ENCODE peak calls at places on chromosome 3, in eight cellular contexts. One of them, this sample, is unnamed. For H3K9me3, the result is how much of the 10 kb centered on the place peaks cover.

GRCh38 chr3:50267280-50267913 is 1.6 kb upstream of the SEMA3B start:
- DNase-seq in CD4-positive, alpha-beta memory T cell: peak
- DNase-seq in GM23248: peak
- DNase-seq in esophagus squamous epithelium: no peak
- DNase-seq in AG04450: no peak
- DNase-seq in stomach: peak
- DNase-seq in SJSA1: no peak
- DNase-seq in mesenchymal stem cell: no peak
- DNase-seq in this sample: no peak

GRCh38 chr3:111691293-111691909 is 96.3 kb upstream of the ZBED2 start:
- DNase-seq in CD4-positive, alpha-beta memory T cell: no peak
- DNase-seq in GM23248: peak
- DNase-seq in esophagus squamous epithelium: no peak
- DNase-seq in AG04450: no peak
- DNase-seq in stomach: no peak
- DNase-seq in SJSA1: no peak
- DNase-seq in mesenchymal stem cell: peak
- DNase-seq in this sample: no peak

GRCh38 chr3:98259707-98260106 is 4.3 kb upstream of the OR5H6 start:
- DNase-seq in CD4-positive, alpha-beta memory T cell: no peak
- DNase-seq in GM23248: no peak
- DNase-seq in esophagus squamous epithelium: no peak
- DNase-seq in AG04450: no peak
- DNase-seq in stomach: no peak
- DNase-seq in SJSA1: no peak
- DNase-seq in mesenchymal stem cell: no peak
- DNase-seq in this sample: no peak

GRCh38 chr3:182081096-182081495 is 369.4 kb downstream of the SOX2 start:
- DNase-seq in CD4-positive, alpha-beta memory T cell: no peak
- DNase-seq in GM23248: no peak
- DNase-seq in esophagus squamous epithelium: no peak
- DNase-seq in AG04450: no peak
- DNase-seq in stomach: no peak
- DNase-seq in SJSA1: no peak
- DNase-seq in mesenchymal stem cell: no peak
- DNase-seq in this sample: no peak

GRCh38 chr3:52108302-52109232 is 45.7 kb downstream of the POC1A start:
- DNase-seq in CD4-positive, alpha-beta memory T cell: no peak
- DNase-seq in GM23248: no peak
- DNase-seq in esophagus squamous epithelium: no peak
- DNase-seq in AG04450: no peak
- DNase-seq in stomach: no peak
- DNase-seq in SJSA1: no peak
- DNase-seq in mesenchymal stem cell: peak
- DNase-seq in this sample: no peak

GRCh38 chr3:45966969-45967640 is 23.8 kb downstream of the CXCR6 start:
- DNase-seq in CD4-positive, alpha-beta memory T cell: no peak
- DNase-seq in GM23248: no peak
- DNase-seq in esophagus squamous epithelium: no peak
- DNase-seq in AG04450: no peak
- DNase-seq in stomach: no peak
- DNase-seq in SJSA1: no peak
- DNase-seq in mesenchymal stem cell: no peak
- DNase-seq in this sample: no peak

GRCh38 chr3:133547432-133548041 is 25.9 kb upstream of the CDV3 start:
- DNase-seq in CD4-positive, alpha-beta memory T cell: no peak
- DNase-seq in GM23248: peak
- DNase-seq in esophagus squamous epithelium: no peak
- DNase-seq in AG04450: no peak
- DNase-seq in stomach: peak
- DNase-seq in SJSA1: peak
- DNase-seq in mesenchymal stem cell: peak
- DNase-seq in this sample: no peak

GRCh38 chr3:119175869-119176756 is 2.7 kb downstream of the UPK1B start:
- DNase-seq in CD4-positive, alpha-beta memory T cell: no peak
- DNase-seq in GM23248: peak
- DNase-seq in esophagus squamous epithelium: no peak
- DNase-seq in AG04450: no peak
- DNase-seq in stomach: peak
- DNase-seq in SJSA1: no peak
- DNase-seq in mesenchymal stem cell: no peak
- DNase-seq in this sample: no peak

GRCh38 chr3:116253511-116253910 is 191.8 kb downstream of the LSAMP start:
- DNase-seq in CD4-positive, alpha-beta memory T cell: no peak
- DNase-seq in GM23248: no peak
- DNase-seq in esophagus squamous epithelium: no peak
- DNase-seq in AG04450: no peak
- DNase-seq in stomach: no peak
- DNase-seq in SJSA1: no peak
- DNase-seq in mesenchymal stem cell: no peak
- DNase-seq in this sample: no peak

GRCh38 chr3:134594236-134594825 is 56.5 kb downstream of the KY start:
- DNase-seq in CD4-positive, alpha-beta memory T cell: no peak
- DNase-seq in GM23248: no peak
- DNase-seq in esophagus squamous epithelium: no peak
- DNase-seq in AG04450: no peak
- DNase-seq in stomach: no peak
- DNase-seq in SJSA1: no peak
- DNase-seq in mesenchymal stem cell: no peak
- DNase-seq in this sample: no peak

GRCh38 chr3:194974468-194975135 is 288.9 kb downstream of the FAM43A start:
- DNase-seq in CD4-positive, alpha-beta memory T cell: no peak
- DNase-seq in GM23248: no peak
- DNase-seq in esophagus squamous epithelium: no peak
- DNase-seq in AG04450: no peak
- DNase-seq in stomach: no peak
- DNase-seq in SJSA1: no peak
- DNase-seq in mesenchymal stem cell: no peak
- DNase-seq in this sample: no peak

GRCh38 chr3:142618917-142619401 is 22.8 kb downstream of the PLS1 start:
- DNase-seq in CD4-positive, alpha-beta memory T cell: no peak
- DNase-seq in GM23248: peak
- DNase-seq in esophagus squamous epithelium: no peak
- DNase-seq in AG04450: no peak
- DNase-seq in stomach: peak
- DNase-seq in SJSA1: no peak
- DNase-seq in mesenchymal stem cell: no peak
- DNase-seq in this sample: no peak

GRCh38 chr3:141094851-141095545 is 43.9 kb downstream of the SPSB4 start:
- DNase-seq in CD4-positive, alpha-beta memory T cell: no peak
- DNase-seq in GM23248: peak
- DNase-seq in esophagus squamous epithelium: no peak
- DNase-seq in AG04450: no peak
- DNase-seq in stomach: no peak
- DNase-seq in SJSA1: no peak
- DNase-seq in mesenchymal stem cell: peak
- DNase-seq in this sample: no peak

GRCh38 chr3:129616713-129617112 is 10.2 kb upstream of the PLXND1 start:
- DNase-seq in CD4-positive, alpha-beta memory T cell: no peak
- DNase-seq in GM23248: peak
- DNase-seq in esophagus squamous epithelium: no peak
- DNase-seq in AG04450: no peak
- DNase-seq in stomach: no peak
- DNase-seq in SJSA1: no peak
- DNase-seq in mesenchymal stem cell: peak
- DNase-seq in this sample: no peak

GRCh38 chr3:44963571-44964325 is 12.2 kb downstream of the ZDHHC3 start:
- DNase-seq in CD4-positive, alpha-beta memory T cell: no peak
- DNase-seq in GM23248: no peak
- DNase-seq in esophagus squamous epithelium: no peak
- DNase-seq in AG04450: no peak
- DNase-seq in stomach: no peak
- DNase-seq in SJSA1: no peak
- DNase-seq in mesenchymal stem cell: no peak
- DNase-seq in this sample: no peak

GRCh38 chr3:100089802-100090668 is 24.3 kb downstream of the FILIP1L start:
- DNase-seq in CD4-positive, alpha-beta memory T cell: no peak
- DNase-seq in GM23248: peak
- DNase-seq in esophagus squamous epithelium: no peak
- DNase-seq in AG04450: peak
- DNase-seq in stomach: no peak
- DNase-seq in SJSA1: peak
- DNase-seq in mesenchymal stem cell: peak
- DNase-seq in this sample: no peak

GRCh38 chr3:158770254-158771017 is 31.4 kb upstream of the MFSD1 start:
- DNase-seq in CD4-positive, alpha-beta memory T cell: no peak
- DNase-seq in GM23248: peak
- DNase-seq in esophagus squamous epithelium: no peak
- DNase-seq in AG04450: peak
- DNase-seq in stomach: no peak
- DNase-seq in SJSA1: peak
- DNase-seq in mesenchymal stem cell: peak
- DNase-seq in this sample: no peak

GRCh38 chr3:48289659-48290058 is 43.8 kb downstream of the SPINK8 start:
- DNase-seq in CD4-positive, alpha-beta memory T cell: no peak
- DNase-seq in GM23248: no peak
- DNase-seq in esophagus squamous epithelium: no peak
- DNase-seq in AG04450: no peak
- DNase-seq in stomach: no peak
- DNase-seq in SJSA1: no peak
- DNase-seq in mesenchymal stem cell: no peak
- DNase-seq in this sample: no peak

GRCh38 chr3:17143893-17144664 is 259.3 kb downstream of the PLCL2 start:
- DNase-seq in CD4-positive, alpha-beta memory T cell: no peak
- DNase-seq in GM23248: no peak
- DNase-seq in esophagus squamous epithelium: no peak
- DNase-seq in AG04450: no peak
- DNase-seq in stomach: no peak
- DNase-seq in SJSA1: no peak
- DNase-seq in mesenchymal stem cell: no peak
- DNase-seq in this sample: no peak

GRCh38 chr3:188197388-188197847 is 43.5 kb downstream of the LPP start:
- DNase-seq in CD4-positive, alpha-beta memory T cell: no peak
- DNase-seq in GM23248: peak
- DNase-seq in esophagus squamous epithelium: no peak
- DNase-seq in AG04450: no peak
- DNase-seq in stomach: no peak
- DNase-seq in SJSA1: no peak
- DNase-seq in mesenchymal stem cell: peak
- DNase-seq in this sample: no peak

DNA sequence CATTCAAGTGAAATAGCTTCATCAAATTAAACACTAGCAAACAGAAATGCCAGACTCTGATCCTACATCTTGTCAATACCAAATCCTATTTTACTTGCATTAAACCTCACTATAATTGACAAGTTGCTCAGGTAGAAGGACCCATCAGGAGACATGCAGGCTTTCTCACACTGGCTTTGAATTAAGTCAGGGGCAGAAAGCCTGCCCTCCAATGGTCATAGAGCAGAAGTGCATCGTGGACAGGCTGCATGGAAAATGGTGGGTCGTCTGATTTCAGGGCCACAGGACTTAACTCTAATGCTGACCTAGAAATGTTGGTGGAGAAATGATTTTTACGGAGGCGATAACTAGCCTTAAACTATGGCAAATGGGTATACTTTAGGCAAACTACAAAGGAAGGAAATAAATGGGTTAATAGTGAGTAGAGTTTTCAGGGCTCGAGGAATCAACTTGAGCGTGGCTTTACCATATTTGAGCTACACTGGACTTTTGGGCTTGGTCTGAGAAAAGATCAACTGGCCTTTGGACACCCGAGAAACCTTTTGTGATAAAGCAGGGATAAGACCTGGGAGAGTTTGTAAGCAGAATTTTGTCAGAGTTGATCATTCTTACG is 283.9 kb downstream of the GRM7 start:
- DNase-seq in CD4-positive, alpha-beta memory T cell: no peak
- DNase-seq in GM23248: peak
- DNase-seq in esophagus squamous epithelium: no peak
- DNase-seq in AG04450: no peak
- DNase-seq in stomach: no peak
- DNase-seq in SJSA1: no peak
- DNase-seq in mesenchymal stem cell: no peak
- DNase-seq in this sample: no peak
- H3K9me3 ChIP-seq in CD4-positive, alpha-beta memory T cell: under half
- H3K9me3 ChIP-seq in GM23248: under half
- H3K9me3 ChIP-seq in esophagus squamous epithelium: under half
- H3K9me3 ChIP-seq in AG04450: under half
- H3K9me3 ChIP-seq in stomach: under half
- H3K9me3 ChIP-seq in SJSA1: under half
- H3K9me3 ChIP-seq in mesenchymal stem cell: under half
- H3K9me3 ChIP-seq in this sample: under half

GRCh38 chr3:25497096-25497495 is 69.0 kb downstream of the RARB start:
- DNase-seq in CD4-positive, alpha-beta memory T cell: no peak
- DNase-seq in GM23248: no peak
- DNase-seq in esophagus squamous epithelium: no peak
- DNase-seq in AG04450: no peak
- DNase-seq in stomach: no peak
- DNase-seq in SJSA1: no peak
- DNase-seq in mesenchymal stem cell: no peak
- DNase-seq in this sample: no peak
- H3K9me3 ChIP-seq in CD4-positive, alpha-beta memory T cell: under half
- H3K9me3 ChIP-seq in GM23248: under half
- H3K9me3 ChIP-seq in esophagus squamous epithelium: under half
- H3K9me3 ChIP-seq in AG04450: under half
- H3K9me3 ChIP-seq in stomach: under half
- H3K9me3 ChIP-seq in SJSA1: under half
- H3K9me3 ChIP-seq in mesenchymal stem cell: half or more
- H3K9me3 ChIP-seq in this sample: under half

GRCh38 chr3:13740795-13741194 is 139.1 kb downstream of the WNT7A start:
- DNase-seq in CD4-positive, alpha-beta memory T cell: no peak
- DNase-seq in GM23248: no peak
- DNase-seq in esophagus squamous epithelium: no peak
- DNase-seq in AG04450: no peak
- DNase-seq in stomach: no peak
- DNase-seq in SJSA1: no peak
- DNase-seq in mesenchymal stem cell: no peak
- DNase-seq in this sample: no peak
- H3K9me3 ChIP-seq in CD4-positive, alpha-beta memory T cell: under half
- H3K9me3 ChIP-seq in GM23248: under half
- H3K9me3 ChIP-seq in esophagus squamous epithelium: under half
- H3K9me3 ChIP-seq in AG04450: under half
- H3K9me3 ChIP-seq in stomach: under half
- H3K9me3 ChIP-seq in SJSA1: under half
- H3K9me3 ChIP-seq in mesenchymal stem cell: under half
- H3K9me3 ChIP-seq in this sample: under half

GRCh38 chr3:138646008-138646407 is 37.4 kb downstream of the FAIM start:
- DNase-seq in CD4-positive, alpha-beta memory T cell: no peak
- DNase-seq in GM23248: no peak
- DNase-seq in esophagus squamous epithelium: no peak
- DNase-seq in AG04450: no peak
- DNase-seq in stomach: no peak
- DNase-seq in SJSA1: no peak
- DNase-seq in mesenchymal stem cell: no peak
- DNase-seq in this sample: no peak

GRCh38 chr3:138642927-138643253 is 34.3 kb downstream of the FAIM start:
- DNase-seq in CD4-positive, alpha-beta memory T cell: no peak
- DNase-seq in GM23248: no peak
- DNase-seq in esophagus squamous epithelium: no peak
- DNase-seq in AG04450: no peak
- DNase-seq in stomach: no peak
- DNase-seq in SJSA1: no peak
- DNase-seq in mesenchymal stem cell: no peak
- DNase-seq in this sample: no peak

GRCh38 chr3:138638641-138639040 is 30.1 kb downstream of the FAIM start:
- DNase-seq in CD4-positive, alpha-beta memory T cell: no peak
- DNase-seq in GM23248: no peak
- DNase-seq in esophagus squamous epithelium: no peak
- DNase-seq in AG04450: no peak
- DNase-seq in stomach: no peak
- DNase-seq in SJSA1: no peak
- DNase-seq in mesenchymal stem cell: peak
- DNase-seq in this sample: no peak

GRCh38 chr3:138640537-138640936 is 32.0 kb downstream of the FAIM start:
- DNase-seq in CD4-positive, alpha-beta memory T cell: no peak
- DNase-seq in GM23248: peak
- DNase-seq in esophagus squamous epithelium: no peak
- DNase-seq in AG04450: no peak
- DNase-seq in stomach: no peak
- DNase-seq in SJSA1: no peak
- DNase-seq in mesenchymal stem cell: no peak
- DNase-seq in this sample: no peak

GRCh38 chr3:138642226-138642926 is 33.8 kb downstream of the FAIM start:
- DNase-seq in CD4-positive, alpha-beta memory T cell: no peak
- DNase-seq in GM23248: no peak
- DNase-seq in esophagus squamous epithelium: no peak
- DNase-seq in AG04450: no peak
- DNase-seq in stomach: no peak
- DNase-seq in SJSA1: no peak
- DNase-seq in mesenchymal stem cell: no peak
- DNase-seq in this sample: no peak
- H3K9me3 ChIP-seq in CD4-positive, alpha-beta memory T cell: under half
- H3K9me3 ChIP-seq in GM23248: under half
- H3K9me3 ChIP-seq in esophagus squamous epithelium: under half
- H3K9me3 ChIP-seq in AG04450: under half
- H3K9me3 ChIP-seq in stomach: under half
- H3K9me3 ChIP-seq in SJSA1: under half
- H3K9me3 ChIP-seq in mesenchymal stem cell: under half
- H3K9me3 ChIP-seq in this sample: under half

This sample was measured in T-helper 17 cell.